ENCODE peak calls at places on chromosomes 16 and 17, in five cellular contexts. One of them, this sample, is unnamed.

GRCh38 chr17:55641559-55642160 is 81.0 kb downstream of the TMEM100 start:
- DNase-seq in uterus: peak; percentile 85
- DNase-seq in ovary: peak; percentile 87
- DNase-seq in IMR-90: peak; percentile 63
- DNase-seq in body of pancreas: peak; percentile 62
- DNase-seq in this sample: peak; percentile 4

GRCh38 chr16:71345031-71345430 is 13.5 kb upstream of the CALB2 start:
- DNase-seq in body of pancreas: no peak
- DNase-seq in ovary: no peak
- DNase-seq in IMR-90: no peak
- DNase-seq in uterus: no peak
- DNase-seq in this sample: no peak

GRCh38 chr17:64401244-64401860 is 10.7 kb upstream of the PECAM1 start:
- DNase-seq in body of pancreas: no peak
- DNase-seq in uterus: no peak
- DNase-seq in IMR-90: no peak
- DNase-seq in ovary: peak; percentile 0
- DNase-seq in this sample: no peak

GRCh38 chr16:69852815-69853214 is 90.7 kb downstream of the WWP2 start:
- DNase-seq in IMR-90: no peak
- DNase-seq in ovary: no peak
- DNase-seq in uterus: no peak
- DNase-seq in body of pancreas: no peak
- DNase-seq in this sample: no peak

GRCh38 chr16:54928016-54928356 is 2.7 kb upstream of the IRX5 start:
- DNase-seq in body of pancreas: no peak
- DNase-seq in uterus: no peak
- DNase-seq in ovary: no peak
- DNase-seq in IMR-90: no peak
- DNase-seq in this sample: no peak

GRCh38 chr17:62898239-62898864 is 67.7 kb upstream of the TANC2 start:
- DNase-seq in ovary: peak; percentile 54
- DNase-seq in body of pancreas: no peak
- DNase-seq in uterus: no peak
- DNase-seq in IMR-90: no peak
- DNase-seq in this sample: no peak

GRCh38 chr16:26859086-26859485 is 207.6 kb upstream of the C16orf82 start:
- DNase-seq in body of pancreas: no peak
- DNase-seq in uterus: no peak
- DNase-seq in ovary: no peak
- DNase-seq in IMR-90: no peak
- DNase-seq in this sample: no peak

GRCh38 chr17:81927145-81927652 is 336 bp downstream of the MAFG start:
- DNase-seq in body of pancreas: no peak
- DNase-seq in uterus: no peak
- DNase-seq in IMR-90: no peak
- DNase-seq in ovary: no peak
- DNase-seq in this sample: peak; percentile 49

GRCh38 chr16:70160388-70160787 is 13.2 kb upstream of the CLEC18C start:
- DNase-seq in uterus: no peak
- DNase-seq in body of pancreas: no peak
- DNase-seq in IMR-90: no peak
- DNase-seq in ovary: no peak
- DNase-seq in this sample: no peak

GRCh38 chr16:50933257-50933656 is 191.4 kb downstream of the CYLD start:
- DNase-seq in IMR-90: no peak
- DNase-seq in uterus: no peak
- DNase-seq in ovary: no peak
- DNase-seq in body of pancreas: no peak
- DNase-seq in this sample: no peak

GRCh38 chr16:57721356-57721755 is 14.2 kb upstream of the KATNB1 start:
- DNase-seq in ovary: no peak
- DNase-seq in body of pancreas: no peak
- DNase-seq in IMR-90: no peak
- DNase-seq in uterus: no peak
- DNase-seq in this sample: no peak

GRCh38 chr17:8117980-8118768 is at the start of gene ALOXE3:
- DNase-seq in IMR-90: peak; percentile 64
- DNase-seq in uterus: peak; percentile 71
- DNase-seq in body of pancreas: peak; percentile 55
- DNase-seq in ovary: peak; percentile 56
- DNase-seq in this sample: no peak

GRCh38 chr17:1639549-1639948 is 6.0 kb downstream of the SCARF1 start:
- DNase-seq in body of pancreas: peak; percentile 64
- DNase-seq in IMR-90: no peak
- DNase-seq in ovary: no peak
- DNase-seq in uterus: no peak
- DNase-seq in this sample: no peak

GRCh38 chr17:81987161-81987770 is 9.8 kb downstream of the ASPSCR1 start:
- DNase-seq in body of pancreas: no peak
- DNase-seq in IMR-90: no peak
- DNase-seq in uterus: no peak
- DNase-seq in ovary: no peak
- DNase-seq in this sample: no peak

GRCh38 chr16:70582280-70582978 is 58.8 kb downstream of the SF3B3 start:
- DNase-seq in body of pancreas: no peak
- DNase-seq in uterus: no peak
- DNase-seq in IMR-90: no peak
- DNase-seq in ovary: peak; percentile 29
- DNase-seq in this sample: no peak

GRCh38 chr17:3710951-3711383 is 12.7 kb upstream of the HASPIN start:
- DNase-seq in body of pancreas: peak; percentile 40
- DNase-seq in ovary: no peak
- DNase-seq in IMR-90: peak; percentile 71
- DNase-seq in uterus: no peak
- DNase-seq in this sample: peak; percentile 76

GRCh38 chr16:54446639-54447038 is 160.1 kb upstream of the IRX3 start:
- DNase-seq in uterus: no peak
- DNase-seq in body of pancreas: no peak
- DNase-seq in IMR-90: no peak
- DNase-seq in ovary: peak; percentile 39
- DNase-seq in this sample: peak; percentile 26

GRCh38 chr16:78227855-78228254 is 128.4 kb downstream of the WWOX start:
- DNase-seq in IMR-90: no peak
- DNase-seq in body of pancreas: no peak
- DNase-seq in uterus: peak; percentile 17
- DNase-seq in ovary: no peak
- DNase-seq in this sample: no peak

GRCh38 chr17:6078370-6078950 is 8.3 kb downstream of the WSCD1 start:
- DNase-seq in IMR-90: no peak
- DNase-seq in uterus: no peak
- DNase-seq in body of pancreas: no peak
- DNase-seq in ovary: no peak
- DNase-seq in this sample: no peak

GRCh38 chr17:7854851-7855642 is at the start of gene TMEM88:
- DNase-seq in uterus: peak; percentile 37
- DNase-seq in IMR-90: no peak
- DNase-seq in ovary: peak; percentile 74
- DNase-seq in body of pancreas: no peak
- DNase-seq in this sample: no peak

GRCh38 chr17:9022553-9023388 is 1.5 kb downstream of the NTN1 start:
- DNase-seq in ovary: no peak
- DNase-seq in body of pancreas: no peak
- DNase-seq in IMR-90: no peak
- DNase-seq in uterus: no peak
- DNase-seq in this sample: no peak

GRCh38 chr16:54233626-54234025 is 53.0 kb downstream of the IRX3 start:
- DNase-seq in IMR-90: no peak
- DNase-seq in body of pancreas: no peak
- DNase-seq in ovary: no peak
- DNase-seq in uterus: no peak
- DNase-seq in this sample: no peak

GRCh38 chr17:46885956-46886663 is 34.7 kb downstream of the WNT9B start:
- DNase-seq in ovary: no peak
- DNase-seq in IMR-90: no peak
- DNase-seq in uterus: no peak
- DNase-seq in body of pancreas: no peak
- DNase-seq in this sample: no peak

GRCh38 chr17:16215002-16215272 is 397 bp downstream of the NCOR1 start:
- DNase-seq in uterus: peak; percentile 30
- DNase-seq in body of pancreas: peak; percentile 51
- DNase-seq in ovary: no peak
- DNase-seq in IMR-90: no peak
- DNase-seq in this sample: peak; percentile 33

GRCh38 chr17:3510090-3510489 is 34.3 kb downstream of the ASPA start:
- DNase-seq in body of pancreas: no peak
- DNase-seq in uterus: no peak
- DNase-seq in ovary: no peak
- DNase-seq in IMR-90: no peak
- DNase-seq in this sample: no peak

GRCh38 chr17:7801582-7801981 is 32.4 kb upstream of the KDM6B start:
- DNase-seq in ovary: no peak
- DNase-seq in uterus: no peak
- DNase-seq in IMR-90: no peak
- DNase-seq in body of pancreas: no peak
- DNase-seq in this sample: no peak

GRCh38 chr17:52064791-52065211 is 93.7 kb downstream of the CA10 start:
- DNase-seq in ovary: no peak
- DNase-seq in IMR-90: no peak
- DNase-seq in uterus: no peak
- DNase-seq in body of pancreas: no peak
- DNase-seq in this sample: peak; percentile 15

GRCh38 chr17:79792984-79793923 is 3.6 kb downstream of the CBX8 start:
- DNase-seq in IMR-90: peak; percentile 92
- DNase-seq in uterus: no peak
- DNase-seq in ovary: no peak
- DNase-seq in body of pancreas: no peak
- DNase-seq in this sample: peak; percentile 77

GRCh38 chr16:58649707-58650106 is 20.1 kb upstream of the CNOT1 start:
- DNase-seq in uterus: no peak
- DNase-seq in ovary: no peak
- DNase-seq in body of pancreas: no peak
- DNase-seq in IMR-90: no peak
- DNase-seq in this sample: no peak

DNA sequence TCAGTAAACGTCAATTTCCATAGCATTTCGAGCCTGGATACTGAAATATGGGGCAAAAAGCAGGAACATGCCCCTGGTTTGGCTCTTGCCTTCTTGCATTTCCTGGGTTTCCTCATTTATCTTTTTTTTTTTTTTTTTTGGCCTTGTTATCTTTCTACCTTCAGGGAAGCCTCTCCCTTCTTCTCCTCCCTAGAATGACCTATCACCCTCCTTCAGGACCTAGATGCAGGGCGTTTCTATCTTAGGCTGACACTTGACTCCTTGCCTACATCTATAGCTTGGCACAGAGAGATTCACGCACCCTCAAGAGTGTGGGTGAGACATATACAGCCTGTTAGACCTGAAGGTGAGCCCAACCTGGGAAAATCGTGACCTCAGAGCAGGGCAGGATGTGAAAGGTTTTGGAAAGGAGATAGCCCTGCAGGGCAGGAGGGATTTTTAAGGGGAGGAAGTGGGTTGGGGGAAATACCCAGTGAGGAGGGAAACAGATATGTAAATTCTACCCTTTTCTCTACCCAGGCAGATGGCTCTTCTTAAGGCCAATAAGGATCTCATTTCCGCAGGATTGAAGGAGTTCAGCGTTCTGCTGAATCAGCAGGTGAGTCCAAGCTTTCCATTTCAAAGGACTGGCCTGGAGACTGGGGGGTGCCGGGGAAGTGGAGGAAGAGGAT is at the start of gene AHSP:
- DNase-seq in uterus: no peak
- DNase-seq in IMR-90: no peak
- DNase-seq in ovary: no peak
- DNase-seq in body of pancreas: no peak
- DNase-seq in this sample: no peak
- TF ChIP-seq POLR2A in uterus: no peak
- TF ChIP-seq POLR2A in IMR-90: no peak
- TF ChIP-seq POLR2A in ovary: no peak
- TF ChIP-seq POLR2A in body of pancreas: no peak
- TF ChIP-seq POLR2A in this sample: no peak

DNA sequence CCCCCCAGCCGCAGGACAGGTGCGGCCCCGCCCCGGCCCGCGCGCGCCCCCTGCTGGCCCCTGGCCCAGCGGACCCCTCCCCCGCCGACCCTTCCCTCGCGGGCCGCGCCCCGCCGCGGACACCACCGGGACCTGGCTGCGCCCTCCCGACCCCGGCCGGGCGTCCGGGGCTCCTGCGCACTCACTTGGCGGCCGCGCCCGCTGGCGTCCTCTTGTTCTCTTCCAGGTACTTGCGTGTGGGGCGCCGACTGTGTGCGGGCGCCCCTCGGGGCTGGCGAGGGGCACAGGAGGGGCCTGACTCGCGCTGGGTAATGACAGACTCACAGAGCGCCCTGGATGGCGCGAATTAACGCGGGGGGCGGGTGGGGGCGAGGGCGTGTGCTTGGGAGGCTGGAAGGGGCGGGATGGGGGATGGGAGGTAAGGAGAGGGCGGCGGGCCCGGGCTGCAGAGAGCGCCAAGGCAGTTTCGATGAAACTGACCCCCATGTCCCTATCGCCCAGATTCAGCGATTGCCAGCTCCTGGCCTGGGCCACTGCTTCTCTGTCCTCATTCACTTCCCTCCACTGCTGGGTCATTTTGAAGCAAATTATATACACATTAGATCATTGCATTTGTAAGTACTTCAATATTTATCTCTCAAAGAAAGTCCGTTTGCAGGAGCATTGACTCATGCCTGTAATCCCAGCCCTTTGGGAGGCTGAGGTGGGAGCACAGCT is 445 bp upstream of the DBNDD1 start:
- DNase-seq in ovary: peak; percentile 59
- DNase-seq in body of pancreas: peak; percentile 48
- DNase-seq in IMR-90: peak; percentile 89
- DNase-seq in uterus: no peak
- DNase-seq in this sample: peak; percentile 40
- TF ChIP-seq POLR2A in ovary: no peak
- TF ChIP-seq POLR2A in body of pancreas: peak; percentile 26
- TF ChIP-seq POLR2A in IMR-90: peak; percentile 47
- TF ChIP-seq POLR2A in uterus: no peak
- TF ChIP-seq POLR2A in this sample: no peak

GRCh38 chr16:8955828-8956227 is 7.9 kb downstream of the USP7 start:
- DNase-seq in uterus: no peak
- DNase-seq in ovary: no peak
- DNase-seq in body of pancreas: no peak
- DNase-seq in IMR-90: no peak
- DNase-seq in this sample: no peak
- TF ChIP-seq POLR2A in uterus: no peak
- TF ChIP-seq POLR2A in ovary: no peak
- TF ChIP-seq POLR2A in body of pancreas: no peak
- TF ChIP-seq POLR2A in IMR-90: no peak
- TF ChIP-seq POLR2A in this sample: no peak

GRCh38 chr17:74032222-74032621 is 171.3 kb upstream of the RPL38 start:
- DNase-seq in IMR-90: no peak
- DNase-seq in body of pancreas: no peak
- DNase-seq in ovary: no peak
- DNase-seq in uterus: no peak
- DNase-seq in this sample: no peak
- TF ChIP-seq POLR2A in IMR-90: no peak
- TF ChIP-seq POLR2A in body of pancreas: no peak
- TF ChIP-seq POLR2A in ovary: no peak
- TF ChIP-seq POLR2A in uterus: no peak
- TF ChIP-seq POLR2A in this sample: no peak